ENCODE peak calls at places on chromosomes 16 and 17, in six cellular contexts. One of them, this sample, is unnamed.

GRCh38 chr17:58333396-58334207 is 5.0 kb upstream of the TSPOAP1 start:
- DNase-seq in CD4-positive, CD25-positive, alpha-beta regulatory T cell: peak
- DNase-seq in breast epithelium: no peak
- DNase-seq in cardiac muscle cell: no peak
- DNase-seq in NT2/D1: no peak
- DNase-seq in H7: no peak
- DNase-seq in this sample: no peak

GRCh38 chr17:41784207-41784744 is 2.2 kb downstream of the JUP start:
- DNase-seq in CD4-positive, CD25-positive, alpha-beta regulatory T cell: no peak
- DNase-seq in breast epithelium: peak
- DNase-seq in cardiac muscle cell: peak
- DNase-seq in NT2/D1: no peak
- DNase-seq in H7: peak
- DNase-seq in this sample: peak

GRCh38 chr16:1183235-1183907 is 30.5 kb downstream of the CACNA1H start:
- DNase-seq in CD4-positive, CD25-positive, alpha-beta regulatory T cell: no peak
- DNase-seq in breast epithelium: no peak
- DNase-seq in cardiac muscle cell: no peak
- DNase-seq in NT2/D1: peak
- DNase-seq in H7: peak
- DNase-seq in this sample: no peak

GRCh38 chr16:9139965-9140364 is 48.5 kb downstream of the HAPSTR1 start:
- DNase-seq in CD4-positive, CD25-positive, alpha-beta regulatory T cell: no peak
- DNase-seq in breast epithelium: no peak
- DNase-seq in cardiac muscle cell: no peak
- DNase-seq in NT2/D1: no peak
- DNase-seq in H7: peak
- DNase-seq in this sample: peak

GRCh38 chr17:79664925-79665738 is 54.3 kb upstream of the RBFOX3 start:
- DNase-seq in CD4-positive, CD25-positive, alpha-beta regulatory T cell: no peak
- DNase-seq in breast epithelium: peak
- DNase-seq in cardiac muscle cell: peak
- DNase-seq in NT2/D1: no peak
- DNase-seq in H7: peak
- DNase-seq in this sample: no peak

GRCh38 chr17:43456661-43457361 is 27.0 kb upstream of the DHX8 start:
- DNase-seq in CD4-positive, CD25-positive, alpha-beta regulatory T cell: no peak
- DNase-seq in breast epithelium: no peak
- DNase-seq in cardiac muscle cell: no peak
- DNase-seq in NT2/D1: no peak
- DNase-seq in H7: no peak
- DNase-seq in this sample: no peak

GRCh38 chr16:81036751-81037350 is 1.2 kb downstream of the ATMIN start:
- DNase-seq in CD4-positive, CD25-positive, alpha-beta regulatory T cell: no peak
- DNase-seq in breast epithelium: no peak
- DNase-seq in cardiac muscle cell: no peak
- DNase-seq in NT2/D1: no peak
- DNase-seq in H7: no peak
- DNase-seq in this sample: no peak

GRCh38 chr17:73011016-73011486 is 81.4 kb downstream of the SLC39A11 start:
- DNase-seq in CD4-positive, CD25-positive, alpha-beta regulatory T cell: no peak
- DNase-seq in breast epithelium: no peak
- DNase-seq in cardiac muscle cell: no peak
- DNase-seq in NT2/D1: no peak
- DNase-seq in H7: no peak
- DNase-seq in this sample: no peak

GRCh38 chr17:32111141-32111771 is 31.0 kb upstream of the RHOT1 start:
- DNase-seq in CD4-positive, CD25-positive, alpha-beta regulatory T cell: peak
- DNase-seq in breast epithelium: no peak
- DNase-seq in cardiac muscle cell: peak
- DNase-seq in NT2/D1: no peak
- DNase-seq in H7: peak
- DNase-seq in this sample: no peak

GRCh38 chr17:35079547-35079946 is 16.0 kb upstream of the RFFL start:
- DNase-seq in CD4-positive, CD25-positive, alpha-beta regulatory T cell: no peak
- DNase-seq in breast epithelium: no peak
- DNase-seq in cardiac muscle cell: no peak
- DNase-seq in NT2/D1: no peak
- DNase-seq in H7: no peak
- DNase-seq in this sample: no peak

GRCh38 chr17:29732209-29732608 is 109.5 kb upstream of the CORO6 start:
- DNase-seq in CD4-positive, CD25-positive, alpha-beta regulatory T cell: no peak
- DNase-seq in breast epithelium: no peak
- DNase-seq in cardiac muscle cell: no peak
- DNase-seq in NT2/D1: no peak
- DNase-seq in H7: no peak
- DNase-seq in this sample: no peak

GRCh38 chr16:65111306-65111705 is 10.6 kb downstream of the CDH11 start:
- DNase-seq in CD4-positive, CD25-positive, alpha-beta regulatory T cell: no peak
- DNase-seq in breast epithelium: no peak
- DNase-seq in cardiac muscle cell: no peak
- DNase-seq in NT2/D1: no peak
- DNase-seq in H7: no peak
- DNase-seq in this sample: no peak

GRCh38 chr17:37100231-37100630 is 151.5 kb downstream of the AATF start:
- DNase-seq in CD4-positive, CD25-positive, alpha-beta regulatory T cell: no peak
- DNase-seq in breast epithelium: no peak
- DNase-seq in cardiac muscle cell: no peak
- DNase-seq in NT2/D1: no peak
- DNase-seq in H7: no peak
- DNase-seq in this sample: no peak

GRCh38 chr17:77802333-77802615 is 156.2 kb upstream of the TNRC6C start:
- DNase-seq in CD4-positive, CD25-positive, alpha-beta regulatory T cell: no peak
- DNase-seq in breast epithelium: no peak
- DNase-seq in cardiac muscle cell: no peak
- DNase-seq in NT2/D1: no peak
- DNase-seq in H7: no peak
- DNase-seq in this sample: no peak

GRCh38 chr17:82948081-82948511 is 108.3 kb upstream of the ZNF750 start:
- DNase-seq in CD4-positive, CD25-positive, alpha-beta regulatory T cell: no peak
- DNase-seq in breast epithelium: no peak
- DNase-seq in cardiac muscle cell: no peak
- DNase-seq in NT2/D1: no peak
- DNase-seq in H7: no peak
- DNase-seq in this sample: no peak

GRCh38 chr17:3740611-3741073 is 16.9 kb downstream of the HASPIN start:
- DNase-seq in CD4-positive, CD25-positive, alpha-beta regulatory T cell: peak
- DNase-seq in breast epithelium: no peak
- DNase-seq in cardiac muscle cell: no peak
- DNase-seq in NT2/D1: no peak
- DNase-seq in H7: no peak
- DNase-seq in this sample: no peak

GRCh38 chr17:36617773-36618172 is 16.4 kb downstream of the MRM1 start:
- DNase-seq in CD4-positive, CD25-positive, alpha-beta regulatory T cell: no peak
- DNase-seq in breast epithelium: no peak
- DNase-seq in cardiac muscle cell: no peak
- DNase-seq in NT2/D1: no peak
- DNase-seq in H7: no peak
- DNase-seq in this sample: no peak

GRCh38 chr17:79658811-79659207 is 48.0 kb upstream of the RBFOX3 start:
- DNase-seq in CD4-positive, CD25-positive, alpha-beta regulatory T cell: no peak
- DNase-seq in breast epithelium: no peak
- DNase-seq in cardiac muscle cell: peak
- DNase-seq in NT2/D1: peak
- DNase-seq in H7: peak
- DNase-seq in this sample: peak

GRCh38 chr16:66913711-66914110 is 5.0 kb downstream of the CDH16 start:
- DNase-seq in CD4-positive, CD25-positive, alpha-beta regulatory T cell: no peak
- DNase-seq in breast epithelium: no peak
- DNase-seq in cardiac muscle cell: no peak
- DNase-seq in NT2/D1: no peak
- DNase-seq in H7: no peak
- DNase-seq in this sample: no peak

GRCh38 chr17:78890111-78890897 is 12.7 kb downstream of the CEP295NL start:
- DNase-seq in CD4-positive, CD25-positive, alpha-beta regulatory T cell: peak
- DNase-seq in breast epithelium: peak
- DNase-seq in cardiac muscle cell: no peak
- DNase-seq in NT2/D1: no peak
- DNase-seq in H7: no peak
- DNase-seq in this sample: no peak

GRCh38 chr16:87309912-87310485 is 7.2 kb downstream of the C16orf95 start:
- DNase-seq in CD4-positive, CD25-positive, alpha-beta regulatory T cell: no peak
- DNase-seq in breast epithelium: no peak
- DNase-seq in cardiac muscle cell: no peak
- DNase-seq in NT2/D1: no peak
- DNase-seq in H7: no peak
- DNase-seq in this sample: no peak

GRCh38 chr17:65039349-65039988 is 17.1 kb downstream of the GNA13 start:
- DNase-seq in CD4-positive, CD25-positive, alpha-beta regulatory T cell: peak
- DNase-seq in breast epithelium: no peak
- DNase-seq in cardiac muscle cell: no peak
- DNase-seq in NT2/D1: no peak
- DNase-seq in H7: no peak
- DNase-seq in this sample: no peak

GRCh38 chr17:13024526-13025263 is 6.9 kb upstream of the ELAC2 start:
- DNase-seq in CD4-positive, CD25-positive, alpha-beta regulatory T cell: peak
- DNase-seq in breast epithelium: no peak
- DNase-seq in cardiac muscle cell: peak
- DNase-seq in NT2/D1: no peak
- DNase-seq in H7: peak
- DNase-seq in this sample: peak

GRCh38 chr17:82605939-82606600 is 42.2 kb downstream of the WDR45B start:
- DNase-seq in CD4-positive, CD25-positive, alpha-beta regulatory T cell: no peak
- DNase-seq in breast epithelium: no peak
- DNase-seq in cardiac muscle cell: no peak
- DNase-seq in NT2/D1: no peak
- DNase-seq in H7: no peak
- DNase-seq in this sample: no peak

GRCh38 chr17:66383353-66383752 is 80.9 kb downstream of the PRKCA start:
- DNase-seq in CD4-positive, CD25-positive, alpha-beta regulatory T cell: no peak
- DNase-seq in breast epithelium: no peak
- DNase-seq in cardiac muscle cell: no peak
- DNase-seq in NT2/D1: no peak
- DNase-seq in H7: no peak
- DNase-seq in this sample: no peak

GRCh38 chr17:63786961-63787711 is 13.2 kb downstream of the DDX42 start:
- DNase-seq in CD4-positive, CD25-positive, alpha-beta regulatory T cell: no peak
- DNase-seq in breast epithelium: no peak
- DNase-seq in cardiac muscle cell: no peak
- DNase-seq in NT2/D1: no peak
- DNase-seq in H7: no peak
- DNase-seq in this sample: no peak

GRCh38 chr17:14329900-14330491 is 29.1 kb downstream of the HS3ST3B1 start:
- DNase-seq in CD4-positive, CD25-positive, alpha-beta regulatory T cell: no peak
- DNase-seq in breast epithelium: no peak
- DNase-seq in cardiac muscle cell: no peak
- DNase-seq in NT2/D1: no peak
- DNase-seq in H7: no peak
- DNase-seq in this sample: no peak
- H3K4me3 ChIP-seq in CD4-positive, CD25-positive, alpha-beta regulatory T cell: peak
- H3K4me3 ChIP-seq in breast epithelium: no peak
- H3K4me3 ChIP-seq in cardiac muscle cell: no peak
- H3K4me3 ChIP-seq in NT2/D1: no peak
- H3K4me3 ChIP-seq in H7: no peak
- H3K4me3 ChIP-seq in this sample: no peak

DNA sequence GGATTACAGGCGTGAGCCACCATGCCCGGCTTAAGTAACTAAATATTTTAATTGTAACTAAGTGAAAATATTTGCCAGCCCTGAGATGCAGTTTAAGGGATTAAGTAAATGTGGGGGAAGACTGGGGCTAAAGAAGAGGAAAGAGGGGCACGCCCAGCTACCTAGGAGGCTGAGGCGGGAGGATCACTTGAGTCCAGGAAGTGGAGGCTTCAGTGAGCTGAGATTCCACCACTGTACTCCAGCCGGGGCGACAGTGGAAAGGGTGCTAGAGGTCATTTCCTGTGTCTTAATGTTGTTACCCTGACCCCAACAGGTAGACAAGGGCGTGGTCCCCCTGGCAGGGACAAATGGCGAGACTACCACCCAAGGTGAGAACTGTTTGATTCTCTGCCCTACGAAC is 2.8 kb downstream of the ALDOA start:
- DNase-seq in CD4-positive, CD25-positive, alpha-beta regulatory T cell: no peak
- DNase-seq in breast epithelium: no peak
- DNase-seq in cardiac muscle cell: no peak
- DNase-seq in NT2/D1: no peak
- DNase-seq in H7: no peak
- DNase-seq in this sample: no peak
- H3K4me3 ChIP-seq in CD4-positive, CD25-positive, alpha-beta regulatory T cell: no peak
- H3K4me3 ChIP-seq in breast epithelium: no peak
- H3K4me3 ChIP-seq in cardiac muscle cell: no peak
- H3K4me3 ChIP-seq in NT2/D1: peak
- H3K4me3 ChIP-seq in H7: no peak
- H3K4me3 ChIP-seq in this sample: no peak

GRCh38 chr17:48961516-48962233 is 6.7 kb downstream of the GIP start:
- DNase-seq in CD4-positive, CD25-positive, alpha-beta regulatory T cell: no peak
- DNase-seq in breast epithelium: no peak
- DNase-seq in cardiac muscle cell: peak
- DNase-seq in NT2/D1: peak
- DNase-seq in H7: peak
- DNase-seq in this sample: no peak

GRCh38 chr17:48960834-48961515 is 7.4 kb downstream of the GIP start:
- DNase-seq in CD4-positive, CD25-positive, alpha-beta regulatory T cell: no peak
- DNase-seq in breast epithelium: no peak
- DNase-seq in cardiac muscle cell: no peak
- DNase-seq in NT2/D1: no peak
- DNase-seq in H7: peak
- DNase-seq in this sample: no peak
- H3K4me3 ChIP-seq in CD4-positive, CD25-positive, alpha-beta regulatory T cell: no peak
- H3K4me3 ChIP-seq in breast epithelium: no peak
- H3K4me3 ChIP-seq in cardiac muscle cell: no peak
- H3K4me3 ChIP-seq in NT2/D1: peak
- H3K4me3 ChIP-seq in H7: no peak
- H3K4me3 ChIP-seq in this sample: no peak

GRCh38 chr17:61561354-61561753 is 29.7 kb downstream of the NACA2 start:
- DNase-seq in CD4-positive, CD25-positive, alpha-beta regulatory T cell: no peak
- DNase-seq in breast epithelium: no peak
- DNase-seq in cardiac muscle cell: no peak
- DNase-seq in NT2/D1: no peak
- DNase-seq in H7: no peak
- DNase-seq in this sample: no peak

GRCh38 chr17:61567045-61567802 is 23.8 kb downstream of the NACA2 start:
- DNase-seq in CD4-positive, CD25-positive, alpha-beta regulatory T cell: no peak
- DNase-seq in breast epithelium: no peak
- DNase-seq in cardiac muscle cell: no peak
- DNase-seq in NT2/D1: no peak
- DNase-seq in H7: no peak
- DNase-seq in this sample: no peak

GRCh38 chr17:61560071-61560470 is 30.9 kb downstream of the NACA2 start:
- DNase-seq in CD4-positive, CD25-positive, alpha-beta regulatory T cell: no peak
- DNase-seq in breast epithelium: no peak
- DNase-seq in cardiac muscle cell: no peak
- DNase-seq in NT2/D1: no peak
- DNase-seq in H7: no peak
- DNase-seq in this sample: no peak

GRCh38 chr17:61565213-61565612 is 25.8 kb downstream of the NACA2 start:
- DNase-seq in CD4-positive, CD25-positive, alpha-beta regulatory T cell: no peak
- DNase-seq in breast epithelium: no peak
- DNase-seq in cardiac muscle cell: no peak
- DNase-seq in NT2/D1: no peak
- DNase-seq in H7: no peak
- DNase-seq in this sample: no peak

DNA sequence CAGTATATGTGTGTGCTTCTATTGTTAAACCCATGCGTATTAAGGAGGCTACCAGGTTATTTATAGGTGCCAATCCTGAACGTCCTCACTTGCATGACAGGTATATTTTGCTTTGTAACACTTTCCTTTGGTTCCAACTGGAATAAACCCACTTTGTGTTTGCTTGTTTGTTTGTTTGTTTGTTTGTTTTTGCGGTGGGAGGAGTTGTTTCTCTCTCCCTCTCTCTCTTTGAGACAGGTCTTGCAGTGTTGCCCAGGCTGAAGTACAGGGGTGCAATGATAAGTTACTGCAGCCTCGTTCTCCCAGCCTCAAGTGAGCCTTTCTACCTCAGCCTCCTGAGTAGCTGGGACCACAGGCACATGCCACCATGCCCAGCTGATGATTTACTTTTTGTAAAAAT is 28.7 kb downstream of the NACA2 start:
- DNase-seq in CD4-positive, CD25-positive, alpha-beta regulatory T cell: no peak
- DNase-seq in breast epithelium: no peak
- DNase-seq in cardiac muscle cell: no peak
- DNase-seq in NT2/D1: no peak
- DNase-seq in H7: no peak
- DNase-seq in this sample: no peak
- H3K4me3 ChIP-seq in CD4-positive, CD25-positive, alpha-beta regulatory T cell: no peak
- H3K4me3 ChIP-seq in breast epithelium: no peak
- H3K4me3 ChIP-seq in cardiac muscle cell: no peak
- H3K4me3 ChIP-seq in NT2/D1: no peak
- H3K4me3 ChIP-seq in H7: no peak
- H3K4me3 ChIP-seq in this sample: no peak

This sample was measured in HAP-1.